ENCODE peak calls at places on chromosomes 11 and 22, in nine cellular contexts. I is G401; H is EL; Y is T follicular helper cell; E is naive thymus-derived CD4-positive, alpha-beta T cell; X is ureter; M is RCC 7860; T is neural crest cell; L is T-cell. V is an unnamed sample.

GRCh38 chr22:46545041-46545796 is 7.8 kb upstream of the CELSR1 start:
- DNase-seq in Y (no peak), M (peak), E (no peak), H (no peak), L (no peak), X (no peak), I (no peak), T (no peak), V (no peak)

GRCh38 chr11:4181780-4182721 is 87.5 kb downstream of the RRM1 start:
- DNase-seq in T (peak), L (no peak), M (no peak), H (peak), I (peak), E (no peak), X (no peak), Y (no peak), V (no peak)

GRCh38 chr11:68314203-68314885 is 2.0 kb downstream of the LRP5 start:
- DNase-seq in X (no peak), E (no peak), T (no peak), I (no peak), H (no peak), M (no peak), L (no peak), Y (no peak), V (no peak)

GRCh38 chr11:118895093-118896039 is 11.7 kb downstream of the CXCR5 start:
- DNase-seq in E (peak), X (no peak), I (no peak), T (no peak), L (peak), H (no peak), M (no peak), Y (peak), V (peak)

GRCh38 chr22:48841881-48842582 is 985.6 kb downstream of the BRD1 start:
- DNase-seq in L (no peak), M (no peak), Y (no peak), T (no peak), X (no peak), I (no peak), H (no peak), E (no peak), V (no peak)

GRCh38 chr11:2889399-2890273 is 4.1 kb upstream of the CDKN1C start:
- DNase-seq in E (no peak), X (no peak), L (no peak), H (no peak), T (no peak), I (no peak), Y (no peak), M (no peak), V (no peak)

GRCh38 chr11:113778111-113778910 is 1.3 kb upstream of the CLDN25 start:
- DNase-seq in M (peak), T (no peak), H (peak), L (no peak), X (peak), E (no peak), Y (no peak), I (peak), V (no peak)

GRCh38 chr22:50586416-50586815 is 3.8 kb upstream of the CHKB start:
- DNase-seq in E (no peak), Y (no peak), I (no peak), H (no peak), M (no peak), X (no peak), T (no peak), L (no peak), V (no peak)

GRCh38 chr11:5631969-5632635 is 7.3 kb downstream of the TRIM34 start:
- DNase-seq in H (no peak), L (no peak), X (no peak), E (no peak), I (no peak), T (no peak), Y (no peak), M (no peak), V (no peak)

GRCh38 chr11:59283825-59284772 is 71.4 kb upstream of the MPEG1 start:
- DNase-seq in X (no peak), M (peak), H (peak), E (peak), L (peak), I (peak), Y (peak), T (peak), V (peak)

GRCh38 chr11:73140213-73141030 is 1.7 kb downstream of the FCHSD2 start:
- DNase-seq in T (peak), E (no peak), Y (no peak), L (no peak), X (no peak), M (no peak), I (no peak), H (peak), V (peak)

GRCh38 chr11:60971520-60971919 is at the start of gene CD6:
- DNase-seq in I (no peak), X (no peak), E (peak), H (no peak), Y (peak), M (no peak), T (no peak), L (peak), V (peak)

GRCh38 chr11:789951-790350 is at the start of gene CEND1:
- DNase-seq in T (no peak), M (no peak), Y (no peak), E (no peak), H (peak), X (no peak), I (peak), L (no peak), V (no peak)

GRCh38 chr11:68213135-68213515 is at the start of gene KMT5B:
- DNase-seq in L (no peak), Y (no peak), T (peak), M (no peak), I (no peak), E (no peak), X (peak), H (peak), V (no peak)

GRCh38 chr11:67289226-67289650 is at the start of gene ANKRD13D:
- DNase-seq in X (no peak), E (no peak), H (no peak), Y (no peak), M (no peak), I (no peak), T (no peak), L (no peak), V (no peak)

GRCh38 chr11:109184376-109184775 is 237.6 kb upstream of the C11orf87 start:
- DNase-seq in I (no peak), L (no peak), M (no peak), T (no peak), H (no peak), E (no peak), Y (no peak), X (no peak), V (no peak)

GRCh38 chr22:33652596-33652995 is 267.7 kb downstream of the LARGE1 start:
- DNase-seq in I (no peak), Y (no peak), H (no peak), X (no peak), T (no peak), M (peak), E (no peak), L (no peak), V (no peak)

GRCh38 chr11:19746081-19746480 is 33.4 kb downstream of the NAV2 start:
- DNase-seq in X (no peak), Y (no peak), M (no peak), H (no peak), I (peak), L (no peak), E (no peak), T (no peak), V (no peak)

GRCh38 chr22:47606426-47606825 is 844.0 kb downstream of the TBC1D22A start:
- DNase-seq in T (no peak), X (no peak), M (no peak), Y (no peak), E (no peak), L (no peak), H (no peak), I (no peak), V (no peak)

GRCh38 chr22:26903030-26903856 is 245.9 kb downstream of the MIAT start:
- DNase-seq in T (peak), M (no peak), E (no peak), H (no peak), Y (no peak), X (no peak), I (peak), L (no peak), V (no peak)

GRCh38 chr11:67316882-67317364 is 13.6 kb downstream of the SSH3 start:
- DNase-seq in X (no peak), M (peak), T (no peak), H (peak), L (no peak), E (no peak), I (peak), Y (no peak), V (no peak)

GRCh38 chr11:20337526-20338154 is 25.9 kb upstream of the HTATIP2 start:
- DNase-seq in H (peak), I (peak), M (no peak), E (no peak), Y (no peak), T (peak), L (no peak), X (no peak), V (no peak)

V was measured in CD4-positive, alpha-beta memory T cell.